ENCODE peak calls at places on chromosomes 7 and 10, in eight cellular contexts. One of them, this sample, is unnamed.

GRCh38 chr10:68816796-68817412 is 10.4 kb upstream of the STOX1 start:
- DNase-seq in choroid plexus epithelial cell: no peak
- DNase-seq in renal cortical epithelial cell: no peak
- DNase-seq in NCI-H1417: no peak
- DNase-seq in NCI-H2081: no peak
- DNase-seq in NCI-H1436: no peak
- DNase-seq in PC-3: peak
- DNase-seq in non-pigmented ciliary epithelial cell: no peak
- DNase-seq in this sample: no peak

GRCh38 chr10:18409599-18410397 is 241.6 kb downstream of the NSUN6 start:
- DNase-seq in NCI-H2081: no peak
- DNase-seq in NCI-H1417: no peak
- DNase-seq in renal cortical epithelial cell: no peak
- DNase-seq in NCI-H1436: no peak
- DNase-seq in PC-3: no peak
- DNase-seq in choroid plexus epithelial cell: no peak
- DNase-seq in non-pigmented ciliary epithelial cell: no peak
- DNase-seq in this sample: no peak

GRCh38 chr10:103872137-103872933 is 17.0 kb upstream of the SH3PXD2A start:
- DNase-seq in NCI-H1436: no peak
- DNase-seq in renal cortical epithelial cell: peak
- DNase-seq in NCI-H1417: no peak
- DNase-seq in PC-3: peak
- DNase-seq in choroid plexus epithelial cell: no peak
- DNase-seq in NCI-H2081: no peak
- DNase-seq in non-pigmented ciliary epithelial cell: no peak
- DNase-seq in this sample: peak

GRCh38 chr10:68897336-68897741 is 3.8 kb upstream of the DDX50 start:
- DNase-seq in choroid plexus epithelial cell: peak
- DNase-seq in NCI-H1417: peak
- DNase-seq in NCI-H1436: peak
- DNase-seq in non-pigmented ciliary epithelial cell: peak
- DNase-seq in PC-3: peak
- DNase-seq in NCI-H2081: peak
- DNase-seq in renal cortical epithelial cell: peak
- DNase-seq in this sample: no peak

GRCh38 chr7:50470250-50471163 is 20.4 kb upstream of the FIGNL1 start:
- DNase-seq in NCI-H2081: peak
- DNase-seq in non-pigmented ciliary epithelial cell: no peak
- DNase-seq in choroid plexus epithelial cell: no peak
- DNase-seq in NCI-H1436: no peak
- DNase-seq in NCI-H1417: no peak
- DNase-seq in PC-3: no peak
- DNase-seq in renal cortical epithelial cell: no peak
- DNase-seq in this sample: no peak

GRCh38 chr10:112842832-112843360 is 107.2 kb upstream of the TCF7L2 start:
- DNase-seq in NCI-H1436: no peak
- DNase-seq in PC-3: no peak
- DNase-seq in choroid plexus epithelial cell: peak
- DNase-seq in renal cortical epithelial cell: peak
- DNase-seq in NCI-H2081: no peak
- DNase-seq in NCI-H1417: no peak
- DNase-seq in non-pigmented ciliary epithelial cell: no peak
- DNase-seq in this sample: no peak

GRCh38 chr7:19146699-19147098 is 1.5 kb upstream of the FERD3L start:
- DNase-seq in NCI-H2081: peak
- DNase-seq in PC-3: peak
- DNase-seq in NCI-H1417: no peak
- DNase-seq in renal cortical epithelial cell: peak
- DNase-seq in NCI-H1436: no peak
- DNase-seq in non-pigmented ciliary epithelial cell: no peak
- DNase-seq in choroid plexus epithelial cell: peak
- DNase-seq in this sample: no peak

GRCh38 chr7:4738711-4739527 is 36.5 kb upstream of the AP5Z1 start:
- DNase-seq in renal cortical epithelial cell: peak
- DNase-seq in NCI-H1436: no peak
- DNase-seq in PC-3: no peak
- DNase-seq in NCI-H2081: peak
- DNase-seq in choroid plexus epithelial cell: peak
- DNase-seq in non-pigmented ciliary epithelial cell: peak
- DNase-seq in NCI-H1417: peak
- DNase-seq in this sample: no peak

GRCh38 chr10:78577673-78578072 is 491.1 kb upstream of the ZMIZ1 start:
- DNase-seq in non-pigmented ciliary epithelial cell: no peak
- DNase-seq in renal cortical epithelial cell: no peak
- DNase-seq in PC-3: peak
- DNase-seq in NCI-H1436: no peak
- DNase-seq in NCI-H2081: no peak
- DNase-seq in NCI-H1417: no peak
- DNase-seq in choroid plexus epithelial cell: no peak
- DNase-seq in this sample: no peak

This sample was measured in RWPE2.